ENCODE peak calls at places on chromosomes 2 and 18, in nine cellular contexts. T is NCI-H2171; B is stromal cell of bone marrow; K is T-helper 1 cell; V is GM12892; X is NCI-H446 treated with DMSO at 0.1 percent for 48 hours; F is Right ventricle myocardium superior; Y is DMS153; H is activated CD4-positive, CD25-positive, alpha-beta regulatory T cell treated with anti-CD3 and anti-CD28 coated beads, Interleukin-2, amount 50 U/mL, for 72 hours. J is an unnamed sample.

GRCh38 chr2:235765181-235765820 is 271.5 kb downstream of the AGAP1 start:
- DNase-seq in H (no peak), Y (no peak), B (peak; percentile 25), F (no peak), X (no peak), K (no peak), V (no peak), T (no peak), J (no peak)

GRCh38 chr2:10362096-10362897 is 59.6 kb downstream of the HPCAL1 start:
- DNase-seq in X (no peak), T (no peak), F (no peak), H (no peak), K (no peak), Y (no peak), V (no peak), B (no peak), J (no peak)

GRCh38 chr2:10935953-10936942 is 24.5 kb downstream of the KCNF1 start:
- DNase-seq in K (no peak), B (peak; percentile 98), H (no peak), F (no peak), X (no peak), Y (peak; percentile 57), T (no peak), V (no peak), J (no peak)

GRCh38 chr18:49561377-49562193 is at the start of gene LIPG:
- DNase-seq in T (peak; percentile 87), B (peak; percentile 22), F (no peak), H (peak; percentile 34), K (no peak), V (no peak), X (peak; percentile 33), Y (peak; percentile 88), J (peak; percentile 78)

GRCh38 chr18:44938396-44939036 is 257.8 kb downstream of the SETBP1 start:
- DNase-seq in H (no peak), B (no peak), V (no peak), Y (peak; percentile 91), F (no peak), X (no peak), K (no peak), T (peak; percentile 75), J (no peak)

GRCh38 chr2:7530001-7530400 is 612.8 kb downstream of the RNF144A start:
- DNase-seq in T (no peak), F (no peak), K (no peak), H (no peak), B (no peak), V (no peak), Y (no peak), X (no peak), J (no peak)

GRCh38 chr2:173249661-173250641 is 104.7 kb upstream of the CDCA7 start:
- DNase-seq in B (no peak), H (no peak), V (no peak), Y (peak; percentile 94), X (peak; percentile 72), F (no peak), K (no peak), T (peak; percentile 36), J (no peak)

GRCh38 chr2:71893646-71894045 is 254.0 kb downstream of the CYP26B1 start:
- DNase-seq in X (no peak), B (no peak), K (no peak), F (no peak), Y (no peak), T (no peak), V (no peak), H (no peak), J (peak; percentile 49)

GRCh38 chr2:215870088-215870490 is 143.3 kb downstream of the MREG start:
- DNase-seq in B (peak; percentile 67), T (no peak), X (no peak), K (no peak), H (no peak), F (no peak), V (no peak), Y (no peak), J (no peak)

GRCh38 chr2:165864353-165864752 is 70.3 kb upstream of the GALNT3 start:
- DNase-seq in T (no peak), V (no peak), Y (no peak), B (no peak), K (no peak), H (no peak), X (no peak), F (no peak), J (no peak)